ENCODE peak calls at places on chromosomes 1 and 21, in six cellular contexts. Q is tibial nerve, O is heart left ventricle, M is testis, L is sigmoid colon, Y is right lobe of liver. C is an unnamed sample.

GRCh38 chr1:54816951-54817350 is 15.8 kb upstream of the TTC22 start:
- DNase-seq in Q (no peak), O (no peak), M (no peak), L (no peak), Y (no peak), C (no peak)

GRCh38 chr1:48943393-48943792 is 166.7 kb upstream of the BEND5 start:
- DNase-seq in Q (no peak), O (no peak), M (peak), L (no peak), Y (no peak), C (no peak)

GRCh38 chr1:5975133-5975880 is 16.9 kb downstream of the NPHP4 start:
- DNase-seq in Q (no peak), O (peak), M (peak), L (peak), Y (no peak), C (peak)

GRCh38 chr21:42262826-42263225 is 43.9 kb downstream of the ABCG1 start:
- DNase-seq in Q (no peak), O (peak), M (no peak), L (peak), Y (peak), C (no peak)

GRCh38 chr1:201404722-201405483 is 5.8 kb upstream of the LAD1 start:
- DNase-seq in Q (no peak), O (no peak), M (no peak), L (no peak), Y (no peak), C (no peak)

GRCh38 chr1:37811027-37811655 is 3.1 kb upstream of the YRDC start:
- DNase-seq in Q (peak), O (peak), M (peak), L (peak), Y (peak), C (peak)

GRCh38 chr1:166307261-166308188 is 140.7 kb upstream of the FAM78B start:
- DNase-seq in Q (no peak), O (peak), M (no peak), L (no peak), Y (no peak), C (no peak)

GRCh38 chr21:41953831-41954653 is at the start of gene C2CD2:
- DNase-seq in Q (no peak), O (peak), M (no peak), L (peak), Y (peak), C (peak)

GRCh38 chr1:160032165-160032827 is 506 bp upstream of the PIGM start:
- DNase-seq in Q (no peak), O (no peak), M (peak), L (no peak), Y (no peak), C (peak)

GRCh38 chr1:186492531-186493291 is 31.8 kb upstream of the PDC start:
- DNase-seq in Q (no peak), O (no peak), M (no peak), L (no peak), Y (no peak), C (no peak)

GRCh38 chr1:234915923-234916675 is 212.5 kb downstream of the TOMM20 start:
- DNase-seq in Q (no peak), O (peak), M (no peak), L (peak), Y (no peak), C (peak)

GRCh38 chr1:231841616-231842344 is 215.2 kb downstream of the DISC1 start:
- DNase-seq in Q (no peak), O (no peak), M (no peak), L (no peak), Y (no peak), C (no peak)

GRCh38 chr1:89142160-89142559 is 16.2 kb upstream of the GBP2 start:
- DNase-seq in Q (no peak), O (no peak), M (no peak), L (no peak), Y (no peak), C (no peak)

GRCh38 chr1:178407215-178407614 is 89.5 kb downstream of the CLEC20A start:
- DNase-seq in Q (no peak), O (no peak), M (no peak), L (no peak), Y (no peak), C (no peak)

GRCh38 chr1:44000266-44000665 is 8.9 kb downstream of the CCDC24 start:
- DNase-seq in Q (no peak), O (no peak), M (no peak), L (no peak), Y (no peak), C (no peak)

GRCh38 chr1:4407851-4408250 is 246.6 kb upstream of the AJAP1 start:
- DNase-seq in Q (no peak), O (no peak), M (no peak), L (no peak), Y (no peak), C (no peak)

GRCh38 chr1:17434591-17434990 is 4.9 kb downstream of the RCC2 start:
- DNase-seq in Q (no peak), O (no peak), M (no peak), L (no peak), Y (no peak), C (no peak)

GRCh38 chr1:75600781-75601180 is 10.1 kb downstream of the SLC44A5 start:
- DNase-seq in Q (no peak), O (no peak), M (no peak), L (no peak), Y (no peak), C (no peak)

GRCh38 chr1:184905601-184906322 is 68.5 kb downstream of the NIBAN1 start:
- DNase-seq in Q (no peak), O (no peak), M (no peak), L (no peak), Y (no peak), C (no peak)

GRCh38 chr21:38806153-38806941 is 618 bp downstream of the ETS2 start:
- DNase-seq in Q (no peak), O (peak), M (no peak), L (peak), Y (peak), C (peak)
- TF ChIP-seq CTCF in Q (no peak), O (peak), M (no peak), L (peak), Y (no peak), C (no peak)

GRCh38 chr1:180542113-180542512 is 16.7 kb upstream of the OVAAL start:
- DNase-seq in Q (no peak), O (no peak), M (no peak), L (no peak), Y (no peak), C (no peak)

GRCh38 chr1:180545991-180546390 is 12.8 kb upstream of the OVAAL start:
- DNase-seq in Q (no peak), O (no peak), M (no peak), L (no peak), Y (no peak), C (no peak)

GRCh38 chr1:180540697-180541594 is 17.8 kb upstream of the OVAAL start:
- DNase-seq in Q (no peak), O (peak), M (no peak), L (no peak), Y (no peak), C (no peak)

GRCh38 chr1:180542530-180543171 is 16.1 kb upstream of the OVAAL start:
- DNase-seq in Q (no peak), O (no peak), M (no peak), L (no peak), Y (no peak), C (no peak)

DNA sequence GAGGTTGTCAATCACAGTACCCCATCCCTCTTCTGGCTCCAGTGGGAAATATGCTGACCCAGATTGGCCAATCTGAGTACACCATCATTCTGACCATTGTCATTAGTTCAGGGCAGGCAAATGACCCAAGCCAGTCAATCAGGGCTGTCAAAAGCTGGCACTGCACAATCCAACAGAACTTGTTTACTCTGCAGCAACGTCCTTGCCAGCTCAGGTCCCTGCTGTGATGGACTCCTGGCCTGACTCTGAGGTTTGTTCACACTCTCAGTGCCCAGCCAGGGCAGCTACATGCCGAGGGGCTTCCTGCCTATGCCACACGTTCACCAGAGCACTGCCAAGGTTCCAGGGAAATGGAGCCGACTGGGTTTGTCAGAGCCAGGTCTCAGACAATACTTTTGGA is 14.7 kb upstream of the OVAAL start:
- DNase-seq in Q (no peak), O (no peak), M (no peak), L (no peak), Y (peak), C (no peak)
- TF ChIP-seq POLR2A in Q (no peak), O (no peak), M (no peak), L (no peak), Y (no peak), C (no peak)

DNA sequence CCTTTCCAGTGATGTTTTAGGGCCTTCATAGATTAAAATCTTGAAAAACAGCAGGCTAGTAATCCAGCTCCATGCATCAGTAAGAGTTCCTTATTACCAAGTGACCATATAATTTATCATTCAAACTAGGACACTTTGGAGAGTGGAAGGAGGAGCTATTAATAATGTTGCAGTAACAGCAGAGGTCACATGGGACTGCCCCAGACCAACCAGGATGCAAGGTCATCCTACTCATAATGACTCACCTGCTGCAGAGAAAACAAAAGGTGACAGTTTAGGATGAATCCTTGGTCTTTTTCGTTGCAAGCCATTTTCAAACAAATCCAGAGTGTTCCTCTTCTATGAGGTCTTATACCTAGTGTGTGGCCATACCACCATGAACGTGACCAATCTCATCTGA is 187.4 kb downstream of the NUF2 start:
- DNase-seq in Q (no peak), O (no peak), M (no peak), L (no peak), Y (no peak), C (no peak)
- TF ChIP-seq CTCF in Q (no peak), O (no peak), M (no peak), L (no peak), Y (no peak), C (no peak)

GRCh38 chr1:28505406-28506187 is at the start of gene RCC1:
- DNase-seq in Q (peak), O (peak), M (peak), L (peak), Y (peak), C (peak)
- TF ChIP-seq POLR2A in Q (peak), O (peak), M (peak), L (peak), Y (peak), C (peak)

DNA sequence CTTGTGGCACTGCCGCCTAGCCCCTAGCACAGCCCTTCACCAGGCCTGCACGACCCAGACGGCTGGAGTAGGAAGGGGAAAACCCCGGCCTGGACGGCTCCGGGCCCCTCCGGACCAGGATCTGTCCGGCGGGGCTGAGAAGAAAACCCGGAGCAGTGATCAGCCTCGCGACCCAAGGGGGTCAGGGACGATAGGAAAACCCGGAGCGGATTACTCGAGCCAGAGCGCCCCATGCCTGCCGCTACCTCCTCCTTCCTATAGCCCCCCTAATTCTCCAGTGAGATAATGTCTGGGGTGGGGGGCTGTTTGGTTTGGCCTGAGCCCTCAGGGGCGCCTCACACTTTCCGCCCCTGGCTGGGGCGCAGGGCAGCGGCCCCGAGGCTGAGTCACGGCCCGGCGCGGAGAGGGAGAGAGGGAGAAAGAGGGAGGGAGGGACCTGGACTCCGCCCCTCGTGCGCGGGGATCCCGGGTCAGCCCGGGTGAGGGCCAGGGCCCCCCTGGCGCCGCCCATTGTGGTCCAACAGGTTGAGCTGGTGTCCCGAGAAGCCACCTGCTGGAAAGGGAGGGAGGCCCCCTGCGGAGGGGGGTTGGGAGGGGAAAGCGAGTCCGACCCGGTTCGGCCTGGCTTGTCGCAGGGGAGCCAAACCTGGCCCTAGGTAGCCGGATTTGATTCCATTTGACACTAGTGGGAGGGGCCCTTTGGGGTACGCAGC is 1.7 kb upstream of the ZBTB7B start:
- DNase-seq in Q (peak), O (peak), M (peak), L (peak), Y (peak), C (peak)
- TF ChIP-seq CTCF in Q (peak), O (peak), M (peak), L (no peak), Y (no peak), C (no peak)

DNA sequence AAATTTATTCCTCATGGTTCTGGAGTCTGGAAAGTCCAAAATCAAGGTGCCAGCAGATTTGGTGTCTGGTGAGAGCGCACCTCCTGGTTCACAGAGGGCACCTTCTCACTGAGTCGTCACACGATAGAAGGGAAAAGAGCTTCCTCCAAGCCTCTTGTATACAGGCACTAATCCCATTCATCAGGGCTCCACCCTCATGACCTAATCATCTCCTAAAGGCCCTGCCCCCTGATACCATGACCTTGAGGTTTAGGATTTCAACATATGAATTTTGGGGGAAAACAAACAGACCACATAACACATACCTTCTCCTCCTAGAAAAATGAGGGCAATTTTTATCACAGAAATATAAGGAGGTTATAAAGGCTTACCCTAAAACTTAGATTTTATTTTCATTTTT is 88.0 kb upstream of the NFIA start:
- DNase-seq in Q (no peak), O (no peak), M (no peak), L (no peak), Y (no peak), C (no peak)
- TF ChIP-seq POLR2A in Q (no peak), O (no peak), M (no peak), L (no peak), Y (no peak), C (no peak)

DNA sequence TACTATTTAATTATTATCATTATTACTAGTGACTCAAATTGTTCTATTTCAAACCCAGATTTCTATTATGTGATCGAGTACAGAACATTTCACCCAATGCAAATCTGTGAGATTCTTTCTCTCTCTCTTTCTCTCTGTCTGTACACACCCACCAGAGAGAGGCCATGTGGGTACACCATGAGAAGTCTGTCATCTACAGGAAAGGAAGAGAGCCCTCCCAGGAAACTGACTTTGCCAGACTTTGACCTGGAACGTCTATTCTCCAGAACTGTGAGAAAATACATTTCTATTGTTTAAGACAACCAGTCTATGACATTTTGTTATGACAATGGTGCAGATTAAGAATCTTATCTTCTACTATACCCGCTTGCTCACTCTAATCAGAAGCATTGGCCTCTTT is 1091.6 kb downstream of the TTLL7 start:
- DNase-seq in Q (no peak), O (no peak), M (no peak), L (no peak), Y (no peak), C (no peak)
- TF ChIP-seq CTCF in Q (no peak), O (no peak), M (no peak), L (no peak), Y (no peak), C (no peak)

DNA sequence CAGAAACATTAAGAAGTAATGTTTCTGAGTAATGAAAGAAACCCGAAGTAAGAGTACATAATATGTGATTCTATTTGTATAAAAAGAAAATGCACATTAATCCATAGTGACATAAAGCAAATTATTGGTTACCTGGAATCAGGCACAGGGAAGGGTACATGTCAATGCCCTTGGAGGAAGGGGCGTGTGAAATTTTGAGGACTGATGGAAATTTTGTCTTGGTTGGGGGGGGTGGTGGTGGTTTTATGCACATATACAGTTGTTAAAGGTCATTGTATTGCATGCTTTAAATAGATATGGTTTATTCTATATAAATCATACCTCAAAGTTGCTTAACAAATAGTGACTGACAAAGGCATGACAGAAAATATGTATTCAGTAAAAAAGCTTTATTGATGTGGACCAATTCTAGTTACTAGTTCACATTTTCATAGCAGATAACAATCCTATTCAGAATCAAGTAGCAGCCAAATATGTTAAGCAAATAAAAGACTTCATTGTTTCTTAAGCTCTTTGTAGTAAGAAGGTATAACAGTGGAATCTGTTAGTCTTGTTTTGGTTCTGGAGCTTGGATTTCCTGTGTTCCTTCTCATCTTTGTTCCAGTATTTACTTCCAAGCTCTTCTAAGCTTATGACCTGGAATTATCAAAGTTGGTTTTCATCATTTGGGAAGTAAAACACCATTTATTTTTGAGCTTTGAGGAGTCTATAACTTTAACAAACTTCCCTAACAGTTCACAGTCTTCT is 15.1 kb downstream of the BACH1 start:
- DNase-seq in Q (no peak), O (no peak), M (no peak), L (no peak), Y (no peak), C (no peak)
- TF ChIP-seq POLR2A in Q (no peak), O (no peak), M (no peak), L (no peak), Y (no peak), C (no peak)

DNA sequence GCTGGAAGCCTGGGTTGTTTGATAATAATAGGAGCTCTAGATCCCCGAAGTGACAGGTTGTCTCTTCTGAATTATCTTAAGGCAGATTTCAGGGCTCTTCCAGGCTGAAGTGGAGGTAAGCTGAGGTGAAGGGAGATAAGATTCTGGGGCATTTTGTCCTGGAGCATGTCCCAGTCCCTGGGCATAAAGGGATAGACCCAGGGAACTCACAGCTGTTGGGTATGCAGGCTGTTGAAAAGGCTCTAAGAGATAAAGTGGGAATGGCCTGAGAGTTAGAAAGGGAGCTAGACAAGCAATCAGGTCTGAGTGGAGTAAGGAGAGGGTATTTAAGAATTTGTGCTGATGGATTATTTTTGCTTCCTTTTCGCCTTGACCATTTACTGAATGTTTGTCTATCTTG is 123.7 kb downstream of the NOS1AP start:
- DNase-seq in Q (no peak), O (no peak), M (no peak), L (no peak), Y (no peak), C (no peak)
- TF ChIP-seq CTCF in Q (no peak), O (no peak), M (no peak), L (no peak), Y (no peak), C (no peak)

GRCh38 chr1:116494745-116495144 is 76.1 kb downstream of the CD58 start:
- DNase-seq in Q (no peak), O (no peak), M (no peak), L (no peak), Y (peak), C (no peak)
- TF ChIP-seq POLR2A in Q (no peak), O (no peak), M (no peak), L (no peak), Y (peak), C (no peak)